ENCODE peak calls at places on chromosomes 2 and 18, in nine cellular contexts. G is cardiac muscle cell, I is AG20443, X is heart left ventricle, S is dorsolateral prefrontal cortex, C is right cardiac atrium, U is ovary, O is NCI-H69, D is GM04504. J is an unnamed sample.

GRCh38 chr2:38496927-38497669 is 105.6 kb downstream of the HNRNPLL start:
- DNase-seq in S (no peak), I (no peak), C (peak), X (peak), D (no peak), O (peak), U (no peak), G (no peak), J (peak)

GRCh38 chr2:102032368-102033027 is 40.7 kb downstream of the IL1R2 start:
- DNase-seq in X (no peak), S (no peak), D (no peak), U (no peak), O (no peak), C (no peak), I (no peak), G (no peak), J (peak)

GRCh38 chr18:59909289-59910036 is 9.7 kb downstream of the PMAIP1 start:
- DNase-seq in X (no peak), C (no peak), O (no peak), U (no peak), G (no peak), I (no peak), S (no peak), D (no peak), J (no peak)

GRCh38 chr18:78984941-78985784 is 5.5 kb downstream of the SALL3 start:
- DNase-seq in D (no peak), G (peak), U (no peak), X (no peak), O (peak), S (no peak), C (no peak), I (no peak), J (peak)

GRCh38 chr18:70296289-70296688 is 7.4 kb downstream of the SOCS6 start:
- DNase-seq in D (no peak), U (no peak), S (no peak), C (no peak), X (peak), O (no peak), I (no peak), G (no peak), J (no peak)

GRCh38 chr18:35289293-35290069 is 548 bp downstream of the ZSCAN30 start:
- DNase-seq in S (no peak), C (no peak), U (peak), X (no peak), D (no peak), I (peak), G (peak), O (peak), J (peak)

GRCh38 chr2:222203031-222203430 is 95.8 kb downstream of the PAX3 start:
- DNase-seq in I (no peak), C (no peak), U (no peak), D (no peak), G (no peak), X (no peak), S (no peak), O (no peak), J (no peak)

GRCh38 chr2:120566331-120567035 is 169.2 kb upstream of the GLI2 start:
- DNase-seq in X (peak), D (no peak), G (peak), C (peak), O (no peak), S (no peak), I (peak), U (peak), J (no peak)

GRCh38 chr2:189709761-189710160 is 35.3 kb downstream of the ANKAR start:
- DNase-seq in C (no peak), I (no peak), D (no peak), X (no peak), O (no peak), U (no peak), G (no peak), S (no peak), J (no peak)

GRCh38 chr2:204019572-204020501 is 83.3 kb downstream of the ICOS start:
- DNase-seq in C (no peak), S (no peak), U (no peak), G (no peak), I (peak), D (peak), O (no peak), X (no peak), J (peak)

GRCh38 chr2:199485732-199486335 is 28.1 kb upstream of the SATB2 start:
- DNase-seq in C (no peak), O (peak), G (peak), X (no peak), D (no peak), S (peak), U (no peak), I (peak), J (peak)

GRCh38 chr2:41042343-41042742 is 590.5 kb upstream of the SLC8A1 start:
- DNase-seq in O (no peak), X (no peak), D (no peak), S (no peak), U (no peak), I (no peak), C (no peak), G (peak), J (no peak)

GRCh38 chr2:168626610-168627009 is 170.5 kb downstream of the CERS6 start:
- DNase-seq in U (no peak), G (no peak), I (no peak), O (no peak), X (no peak), C (no peak), S (no peak), D (no peak), J (no peak)

GRCh38 chr2:128321784-128322650 is 3.3 kb upstream of the HS6ST1 start:
- DNase-seq in X (peak), D (peak), S (peak), O (peak), U (peak), G (peak), C (peak), I (peak), J (peak)

GRCh38 chr2:175275499-175275898 is 94.0 kb upstream of the ATP5MC3 start:
- DNase-seq in U (no peak), S (no peak), D (no peak), I (no peak), C (no peak), X (no peak), O (peak), G (no peak), J (peak)

GRCh38 chr2:28276807-28277206 is 115.9 kb upstream of the FOSL2 start:
- DNase-seq in I (no peak), D (no peak), C (no peak), X (peak), U (no peak), S (no peak), G (no peak), O (no peak), J (peak)

GRCh38 chr18:36663312-36663711 is 165.5 kb downstream of the TPGS2 start:
- DNase-seq in C (no peak), G (peak), U (no peak), I (no peak), S (no peak), O (no peak), X (no peak), D (no peak), J (no peak)

GRCh38 chr2:144511945-144512344 is 8.0 kb downstream of the ZEB2 start:
- DNase-seq in I (no peak), X (no peak), D (no peak), U (no peak), S (peak), C (no peak), G (no peak), O (no peak), J (no peak)

GRCh38 chr2:31089645-31090044 is 48.6 kb downstream of the GALNT14 start:
- DNase-seq in G (no peak), C (no peak), X (no peak), S (no peak), O (no peak), I (no peak), D (no peak), U (no peak), J (no peak)

GRCh38 chr18:65409266-65409665 is 341.5 kb upstream of the CDH7 start:
- DNase-seq in I (no peak), U (no peak), C (no peak), S (no peak), D (no peak), O (peak), X (no peak), G (no peak), J (no peak)

GRCh38 chr2:241354668-241355658 is 1.1 kb upstream of the FARP2 start:
- DNase-seq in S (peak), D (no peak), I (peak), O (peak), C (peak), G (peak), U (peak), X (peak), J (peak)

GRCh38 chr2:19667085-19667484 is 234.7 kb downstream of the TTC32 start:
- DNase-seq in I (peak), G (peak), C (no peak), S (no peak), U (no peak), X (no peak), O (no peak), D (no peak), J (peak)

GRCh38 chr2:226994775-226995174 is 158.9 kb downstream of the RHBDD1 start:
- DNase-seq in G (no peak), I (no peak), O (no peak), D (no peak), X (no peak), U (no peak), S (no peak), C (no peak), J (no peak)

GRCh38 chr2:62152000-62152399 is 43.9 kb upstream of the B3GNT2 start:
- DNase-seq in X (no peak), G (peak), C (no peak), I (no peak), S (no peak), O (no peak), U (no peak), D (no peak), J (no peak)